ENCODE peak calls at places on chromosome 16, in ten cellular contexts. G is AG04450; Y is psoas muscle; Q is neuronal stem cell; U is Peyer's patch; A is CD4-positive, CD25-positive, alpha-beta regulatory T cell; E is ascending aorta; B is CD8-positive, alpha-beta memory T cell; O is A549; F is prostate gland. Z is an unnamed sample.

GRCh38 chr16:25550647-25551046 is 141.1 kb upstream of the HS3ST4 start:
- DNase-seq in G (no peak), Y (no peak), Q (no peak), U (no peak), A (no peak), E (no peak), B (no peak), O (no peak), F (no peak), Z (no peak)

GRCh38 chr16:79562166-79562823 is 38.2 kb downstream of the MAF start:
- DNase-seq in G (no peak), Y (no peak), Q (no peak), U (no peak), A (no peak), E (no peak), B (no peak), O (no peak), F (no peak), Z (no peak)

GRCh38 chr16:51434567-51435198 is 283.6 kb upstream of the SALL1 start:
- DNase-seq in G (no peak), Y (no peak), Q (no peak), U (no peak), A (no peak), E (no peak), B (no peak), O (no peak), F (no peak), Z (no peak)

GRCh38 chr16:26985100-26986065 is 81.3 kb upstream of the C16orf82 start:
- DNase-seq in G (no peak), Y (no peak), Q (no peak), U (no peak), A (no peak), E (no peak), B (no peak), O (no peak), F (no peak), Z (no peak)

GRCh38 chr16:81005644-81006471 is 827 bp downstream of the CMC2 start:
- DNase-seq in G (no peak), Y (no peak), Q (no peak), U (peak; percentile 68), A (peak; percentile 14), E (no peak), B (no peak), O (peak; percentile 57), F (no peak), Z (peak; percentile 33)

GRCh38 chr16:11901091-11901490 is 14.7 kb downstream of the GSPT1 start:
- DNase-seq in G (no peak), Y (no peak), Q (no peak), U (no peak), A (no peak), E (no peak), B (no peak), O (no peak), F (no peak), Z (peak; percentile 4)

GRCh38 chr16:49593423-49594040 is 219.9 kb downstream of the C16orf78 start:
- DNase-seq in G (no peak), Y (no peak), Q (no peak), U (no peak), A (no peak), E (peak; percentile 39), B (no peak), O (no peak), F (no peak), Z (no peak)

GRCh38 chr16:50666658-50667496 is 14.2 kb downstream of the SNX20 start:
- DNase-seq in G (no peak), Y (no peak), Q (no peak), U (no peak), A (no peak), E (no peak), B (peak; percentile 23), O (no peak), F (no peak), Z (no peak)

GRCh38 chr16:2905988-2906387 is 5.7 kb upstream of the FLYWCH1 start:
- DNase-seq in G (no peak), Y (no peak), Q (no peak), U (no peak), A (no peak), E (no peak), B (no peak), O (no peak), F (no peak), Z (no peak)

GRCh38 chr16:51167170-51167710 is 16.2 kb upstream of the SALL1 start:
- DNase-seq in G (no peak), Y (no peak), Q (no peak), U (no peak), A (no peak), E (no peak), B (no peak), O (no peak), F (no peak), Z (no peak)

GRCh38 chr16:89133457-89134127 is 38.0 kb upstream of the CDH15 start:
- DNase-seq in G (no peak), Y (no peak), Q (no peak), U (no peak), A (no peak), E (no peak), B (no peak), O (no peak), F (no peak), Z (no peak)

GRCh38 chr16:89129378-89129777 is 35.7 kb downstream of the ACSF3 start:
- DNase-seq in G (no peak), Y (no peak), Q (no peak), U (no peak), A (no peak), E (no peak), B (no peak), O (no peak), F (no peak), Z (no peak)

GRCh38 chr16:89131783-89132182 is 38.1 kb downstream of the ACSF3 start:
- DNase-seq in G (no peak), Y (no peak), Q (no peak), U (no peak), A (no peak), E (no peak), B (no peak), O (no peak), F (no peak), Z (no peak)

GRCh38 chr16:89132194-89133005 is 38.7 kb downstream of the ACSF3 start:
- DNase-seq in G (no peak), Y (peak; percentile 6), Q (no peak), U (no peak), A (no peak), E (no peak), B (no peak), O (no peak), F (no peak), Z (no peak)

DNA sequence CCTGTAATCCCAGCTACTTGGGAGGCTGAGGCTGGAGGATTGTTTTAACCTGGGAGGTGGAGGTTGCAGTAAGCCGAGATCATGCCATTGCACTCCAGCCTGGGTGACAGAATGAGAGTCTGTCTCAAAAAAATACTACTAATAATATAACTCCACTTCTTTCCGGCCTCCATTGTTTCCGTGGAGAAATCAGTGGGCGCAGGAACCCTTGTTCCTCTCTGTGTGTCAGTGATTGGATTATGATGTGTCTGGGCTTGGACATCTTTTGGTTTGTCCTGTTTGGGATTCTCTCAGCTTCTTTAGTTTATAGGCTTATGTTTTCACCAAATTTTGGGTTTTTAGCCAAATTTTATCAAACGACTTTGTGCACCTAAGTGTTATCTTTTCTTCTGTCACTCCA is 36.8 kb downstream of the ACSF3 start:
- DNase-seq in G (no peak), Y (no peak), Q (no peak), U (no peak), A (no peak), E (no peak), B (no peak), O (no peak), F (no peak), Z (no peak)
- H3K9me3 ChIP-seq in G (peaks cover 2% of the 10 kb centered on the region), Y (no peaks in the 10 kb centered on the region), Q (peaks cover 17% of the 10 kb centered on the region), U (no peaks in the 10 kb centered on the region), A (no peaks in the 10 kb centered on the region), E (no peaks in the 10 kb centered on the region), B (no peaks in the 10 kb centered on the region), O (peaks cover 13% of the 10 kb centered on the region), F (no peaks in the 10 kb centered on the region), Z (no peaks in the 10 kb centered on the region)

DNA sequence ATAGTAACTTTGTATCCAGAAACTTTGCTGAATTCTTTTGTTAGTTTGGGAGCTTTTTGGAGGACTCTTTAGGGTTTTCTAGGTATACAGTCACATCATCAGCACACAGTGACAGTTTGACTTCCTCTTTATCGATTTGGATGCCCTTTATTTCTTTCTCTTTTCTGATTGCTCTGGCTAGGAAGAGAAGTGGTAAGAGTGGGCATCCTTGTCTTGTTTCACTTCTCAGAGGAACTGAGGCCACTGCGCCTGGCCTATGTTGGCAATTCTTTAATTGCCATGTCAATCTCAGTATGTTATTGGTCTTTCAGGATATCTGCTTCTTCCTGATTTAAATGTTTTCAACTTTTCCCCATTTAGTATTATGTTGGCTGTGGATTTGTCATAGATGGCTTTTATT is 24.6 kb downstream of the ATF7IP2 start:
- DNase-seq in G (no peak), Y (no peak), Q (no peak), U (no peak), A (no peak), E (no peak), B (no peak), O (no peak), F (no peak), Z (no peak)
- H3K9me3 ChIP-seq in G (peaks cover 4% of the 10 kb centered on the region), Y (peaks cover 22% of the 10 kb centered on the region), Q (peaks cover 51% of the 10 kb centered on the region), U (no peaks in the 10 kb centered on the region), A (peaks cover 84% of the 10 kb centered on the region), E (peaks cover 98% of the 10 kb centered on the region), B (peaks cover 34% of the 10 kb centered on the region), O (peaks cover 35% of the 10 kb centered on the region), F (no peaks in the 10 kb centered on the region), Z (no peaks in the 10 kb centered on the region)

GRCh38 chr16:35252356-35252936 is 1793.0 kb downstream of the TP53TG3F start:
- DNase-seq in G (no peak), Y (no peak), Q (no peak), U (no peak), A (no peak), E (no peak), B (no peak), O (no peak), F (no peak), Z (peak; percentile 0)

DNA sequence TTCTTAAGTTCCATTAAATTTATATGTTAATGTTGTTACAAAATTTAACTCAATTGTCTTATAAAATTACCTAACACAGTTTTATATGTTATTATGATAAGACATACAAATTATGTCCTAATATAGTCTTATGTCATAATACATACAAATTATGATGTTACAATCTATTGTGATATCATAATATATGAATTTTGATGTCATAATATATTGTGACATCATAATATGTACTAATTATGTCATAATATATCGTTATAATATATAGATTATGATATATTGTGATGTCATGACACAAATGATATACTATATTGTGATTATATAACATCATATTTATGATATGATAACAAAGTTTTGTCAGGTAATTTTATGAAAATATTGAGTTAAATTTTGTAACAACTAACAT is 1789.6 kb downstream of the TP53TG3F start:
- DNase-seq in G (no peak), Y (no peak), Q (no peak), U (no peak), A (no peak), E (no peak), B (no peak), O (no peak), F (no peak), Z (no peak)
- H3K9me3 ChIP-seq in G (peaks cover 27% of the 10 kb centered on the region), Y (no peaks in the 10 kb centered on the region), Q (no peaks in the 10 kb centered on the region), U (no peaks in the 10 kb centered on the region), A (peaks cover 5% of the 10 kb centered on the region), E (no peaks in the 10 kb centered on the region), B (no peaks in the 10 kb centered on the region), O (no peaks in the 10 kb centered on the region), F (no peaks in the 10 kb centered on the region), Z (peaks cover 8% of the 10 kb centered on the region)

DNA sequence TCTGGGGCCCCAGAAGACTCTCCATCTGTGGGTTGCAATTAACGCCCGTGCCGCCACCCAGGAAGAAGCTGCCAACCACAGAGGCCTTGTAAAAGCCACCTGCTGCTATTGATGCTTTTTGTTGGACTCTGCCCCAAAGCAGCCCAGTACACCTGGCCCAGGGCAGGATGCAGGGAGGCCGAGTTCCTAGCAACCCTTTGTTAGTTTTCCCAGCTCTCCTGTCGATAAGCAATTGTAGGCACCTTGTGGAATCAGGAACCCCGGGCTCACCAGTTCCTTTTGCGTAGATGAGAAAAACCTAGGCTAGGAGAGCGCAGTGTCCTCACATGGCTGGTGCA is 103.3 kb downstream of the ABCC6 start:
- DNase-seq in G (no peak), Y (no peak), Q (no peak), U (no peak), A (no peak), E (no peak), B (no peak), O (no peak), F (no peak), Z (no peak)
- H3K9me3 ChIP-seq in G (peaks cover 25% of the 10 kb centered on the region), Y (peaks cover 5% of the 10 kb centered on the region), Q (peaks cover 19% of the 10 kb centered on the region), U (no peaks in the 10 kb centered on the region), A (peaks cover 29% of the 10 kb centered on the region), E (peaks cover 4% of the 10 kb centered on the region), B (peaks cover 19% of the 10 kb centered on the region), O (peaks cover 15% of the 10 kb centered on the region), F (no peaks in the 10 kb centered on the region), Z (no peaks in the 10 kb centered on the region)